ENCODE peak calls at places on chromosome 18, in seven cellular contexts. J is HFFc6, I is KBM-7, C is Peyer's patch, D is fibroblast of the aortic adventitia, W is activated T-cell treated with anti-CD3 and anti-CD28 coated beads for 4 hours, K is memory B cell. R is an unnamed sample.

GRCh38 chr18:13356032-13356431 is 137.5 kb downstream of the LDLRAD4 start:
- DNase-seq in D (no peak), C (no peak), K (no peak), J (no peak), I (no peak), W (no peak), R (no peak)

GRCh38 chr18:51196811-51197660 is 445 bp downstream of the MEX3C start:
- DNase-seq in W (no peak), C (peak), K (peak), D (peak), I (peak), J (peak), R (peak)

GRCh38 chr18:22572321-22572720 is 154.6 kb upstream of the CTAGE1 start:
- DNase-seq in K (no peak), W (no peak), J (no peak), C (no peak), I (no peak), D (no peak), R (no peak)

GRCh38 chr18:61606759-61607158 is 273.5 kb downstream of the CDH20 start:
- DNase-seq in J (peak), I (peak), D (peak), K (no peak), C (no peak), W (no peak), R (peak)

GRCh38 chr18:63099848-63100625 is 219.5 kb downstream of the BCL2 start:
- DNase-seq in I (peak), K (no peak), C (no peak), D (no peak), J (no peak), W (no peak), R (peak)

GRCh38 chr18:31658670-31659573 is 25.5 kb downstream of the B4GALT6 start:
- DNase-seq in D (no peak), I (peak), W (no peak), C (no peak), J (no peak), K (no peak), R (no peak)

GRCh38 chr18:72174972-72175649 is 369.0 kb downstream of the CBLN2 start:
- DNase-seq in K (no peak), W (no peak), J (no peak), D (no peak), C (no peak), I (no peak), R (no peak)

GRCh38 chr18:79857082-79857661 is 59.4 kb downstream of the KCNG2 start:
- DNase-seq in D (peak), K (no peak), I (no peak), J (no peak), C (peak), W (no peak), R (no peak)

GRCh38 chr18:10926565-10927194 is 222.7 kb downstream of the PIEZO2 start:
- DNase-seq in J (peak), W (no peak), I (no peak), K (no peak), C (no peak), D (peak), R (no peak)

GRCh38 chr18:35083174-35083712 is 42.0 kb downstream of the MAPRE2 start:
- DNase-seq in W (no peak), K (no peak), C (no peak), J (no peak), I (no peak), D (no peak), R (no peak)

GRCh38 chr18:54802178-54802577 is 26.1 kb upstream of the RAB27B start:
- DNase-seq in W (no peak), C (no peak), I (no peak), D (no peak), K (no peak), J (no peak), R (no peak)

GRCh38 chr18:24420551-24420950 is 5.9 kb upstream of the IMPACT start:
- DNase-seq in I (no peak), W (no peak), J (no peak), D (no peak), K (no peak), C (no peak), R (no peak)

GRCh38 chr18:50687491-50687890 is 127.6 kb downstream of the MAPK4 start:
- DNase-seq in I (no peak), D (no peak), C (no peak), K (no peak), J (no peak), W (no peak), R (no peak)

GRCh38 chr18:34639662-34640061 is 70.4 kb upstream of the DTNA start:
- DNase-seq in J (no peak), K (no peak), D (peak), W (no peak), I (no peak), C (no peak), R (no peak)

GRCh38 chr18:49898421-49898820 is 85.1 kb upstream of the ACAA2 start:
- DNase-seq in C (no peak), I (peak), D (peak), K (peak), W (peak), J (peak), R (no peak)

GRCh38 chr18:10230072-10230471 is 224.4 kb upstream of the APCDD1 start:
- DNase-seq in C (no peak), K (no peak), I (peak), D (peak), J (peak), W (no peak), R (no peak)

GRCh38 chr18:12944724-12945123 is 3.1 kb upstream of the SEH1L start:
- DNase-seq in J (no peak), C (no peak), D (peak), I (peak), W (no peak), K (no peak), R (peak)

GRCh38 chr18:11518788-11519685 is 90.4 kb upstream of the SLC35G4 start:
- DNase-seq in W (no peak), K (no peak), I (peak), J (peak), D (peak), C (no peak), R (peak)